ENCODE peak calls at places on chromosomes 13 and 19, in six cellular contexts. F, Q, A, P, X and N are unnamed samples.
A peak's percentile ranks its signal among the peaks of the same experiment; 100 is the strongest.

GRCh38 chr19:5587661-5588060 is 19.9 kb upstream of the TINCR start:
- DNase-seq in F (no peak), Q (no peak), A (no peak), P (peak; percentile 62), X (no peak), N (no peak)

GRCh38 chr13:42990147-42990990 is 1.7 kb downstream of the EPSTI1 start:
- DNase-seq in F (peak; percentile 49), Q (no peak), A (no peak), P (no peak), X (no peak), N (no peak)

GRCh38 chr13:50599046-50599445 is 244.4 kb downstream of the DLEU7 start:
- DNase-seq in F (no peak), Q (no peak), A (no peak), P (no peak), X (no peak), N (no peak)

GRCh38 chr13:72199640-72200039 is 332.6 kb upstream of the DACH1 start:
- DNase-seq in F (no peak), Q (no peak), A (no peak), P (no peak), X (no peak), N (no peak)

GRCh38 chr19:43560687-43561086 is 14.6 kb downstream of the XRCC1 start:
- DNase-seq in F (no peak), Q (no peak), A (no peak), P (peak; percentile 68), X (no peak), N (no peak)

GRCh38 chr13:113351514-113352026 is 12.4 kb downstream of the GRTP1 start:
- DNase-seq in F (no peak), Q (no peak), A (no peak), P (peak; percentile 88), X (no peak), N (no peak)

GRCh38 chr13:40494932-40495619 is 171.4 kb downstream of the FOXO1 start:
- DNase-seq in F (no peak), Q (no peak), A (no peak), P (no peak), X (no peak), N (no peak)

GRCh38 chr19:54560881-54561385 is 12.7 kb upstream of the LILRA2 start:
- DNase-seq in F (no peak), Q (no peak), A (no peak), P (no peak), X (no peak), N (no peak)

GRCh38 chr13:50226515-50227147 is 211.4 kb downstream of the KCNRG start:
- DNase-seq in F (no peak), Q (no peak), A (no peak), P (no peak), X (no peak), N (no peak)

GRCh38 chr19:45173816-45174215 is 4.2 kb downstream of the TRAPPC6A start:
- DNase-seq in F (no peak), Q (peak; percentile 96), A (no peak), P (no peak), X (no peak), N (no peak)

GRCh38 chr13:99908129-99908805 is 63.3 kb downstream of the ZIC5 start:
- DNase-seq in F (peak; percentile 83), Q (no peak), A (no peak), P (no peak), X (no peak), N (no peak)

GRCh38 chr19:18915639-18916038 is 3.5 kb downstream of the COPE start:
- DNase-seq in F (no peak), Q (no peak), A (no peak), P (peak; percentile 84), X (no peak), N (no peak)

GRCh38 chr13:41554626-41555386 is 97.5 kb downstream of the RGCC start:
- DNase-seq in F (no peak), Q (no peak), A (no peak), P (peak; percentile 81), X (no peak), N (no peak)

GRCh38 chr13:44211753-44212152 is 161.9 kb upstream of the SERP2 start:
- DNase-seq in F (peak; percentile 63), Q (no peak), A (no peak), P (no peak), X (no peak), N (no peak)

GRCh38 chr13:74070065-74070464 is 64.1 kb downstream of the KLF12 start:
- DNase-seq in F (no peak), Q (no peak), A (no peak), P (no peak), X (peak; percentile 33), N (no peak)

GRCh38 chr19:13015361-13016231 is 20.3 kb downstream of the NFIX start:
- DNase-seq in F (no peak), Q (no peak), A (no peak), P (no peak), X (no peak), N (no peak)

GRCh38 chr19:55360902-55361301 is 2.2 kb downstream of the GARIN5B start:
- DNase-seq in F (no peak), Q (no peak), A (no peak), P (no peak), X (no peak), N (no peak)

GRCh38 chr13:94706854-94707399 is 5.4 kb downstream of the SOX21 start:
- DNase-seq in F (no peak), Q (no peak), A (no peak), P (no peak), X (no peak), N (no peak)

GRCh38 chr13:21548577-21548976 is 55.4 kb downstream of the MICU2 start:
- DNase-seq in F (no peak), Q (no peak), A (no peak), P (no peak), X (no peak), N (no peak)

GRCh38 chr13:24215732-24216131 is 55.2 kb downstream of the SPATA13 start:
- DNase-seq in F (no peak), Q (peak; percentile 49), A (no peak), P (no peak), X (no peak), N (peak; percentile 83)